ENCODE peak calls at places on chromosomes 4 and X, in nine cellular contexts. E is A549, O is neural progenitor cell, S is OCI-LY7, Y is BJ, C is kidney epithelial cell, D is lower leg skin, Q is HFFc6, Z is ovary. F is an unnamed sample.

GRCh38 chr4:172143605-172144314 is 330.6 kb downstream of the GALNTL6 start:
- DNase-seq in Z (no peak), Q (no peak), S (no peak), C (no peak), O (no peak), Y (no peak), D (no peak), E (no peak), F (no peak)

GRCh38 chr4:85672116-85672515 is 197.2 kb downstream of the ARHGAP24 start:
- DNase-seq in O (no peak), E (no peak), S (peak), D (no peak), C (no peak), Q (no peak), Y (peak), Z (no peak), F (peak)

GRCh38 chr4:124262211-124263179 is 450.0 kb downstream of the ANKRD50 start:
- DNase-seq in S (peak), Z (peak), O (peak), Y (peak), C (peak), D (peak), E (peak), Q (peak), F (peak)

GRCh38 chrX:10048076-10048475 is 80.9 kb downstream of the CLDN34 start:
- DNase-seq in C (no peak), D (no peak), Y (no peak), Z (no peak), S (no peak), E (no peak), O (peak), Q (no peak), F (no peak)

GRCh38 chr4:38837849-38838248 is 18.8 kb downstream of the TLR6 start:
- DNase-seq in Z (no peak), S (no peak), E (no peak), O (no peak), C (no peak), Y (no peak), Q (peak), D (no peak), F (no peak)

GRCh38 chrX:8204169-8204935 is 33.3 kb upstream of the VCX2 start:
- DNase-seq in O (no peak), E (no peak), Y (no peak), Z (no peak), S (no peak), C (no peak), D (no peak), Q (no peak), F (no peak)

GRCh38 chr4:152590179-152591031 is 54.5 kb upstream of the FBXW7 start:
- DNase-seq in S (no peak), C (peak), D (no peak), E (no peak), Z (no peak), Y (peak), O (no peak), Q (peak), F (peak)

GRCh38 chrX:16874458-16875095 is 4.4 kb upstream of the RBBP7 start:
- DNase-seq in Z (no peak), D (no peak), Q (no peak), C (no peak), S (no peak), O (no peak), E (no peak), Y (no peak), F (no peak)

GRCh38 chr4:169443748-169444147 is 168.6 kb downstream of the NEK1 start:
- DNase-seq in Z (no peak), C (no peak), D (no peak), Q (no peak), E (no peak), O (no peak), Y (no peak), S (no peak), F (no peak)

GRCh38 chrX:33183366-33183765 is 28.0 kb downstream of the DMD start:
- DNase-seq in Q (no peak), E (no peak), D (no peak), Y (no peak), C (no peak), O (no peak), Z (peak), S (peak), F (no peak)

GRCh38 chrX:39477438-39478120 is 620.2 kb downstream of the BCOR start:
- DNase-seq in D (no peak), E (no peak), S (no peak), Y (no peak), C (peak), Q (no peak), O (peak), Z (no peak), F (no peak)

GRCh38 chrX:64570204-64570603 is 175.0 kb upstream of the MTMR8 start:
- DNase-seq in Q (no peak), Y (no peak), C (no peak), O (peak), Z (no peak), D (no peak), S (peak), E (no peak), F (no peak)

GRCh38 chr4:139556071-139556734 is at the start of gene SETD7:
- DNase-seq in D (peak), Y (no peak), O (peak), Q (peak), S (peak), E (peak), C (peak), Z (peak), F (no peak)

GRCh38 chr4:101232074-101232776 is 115.1 kb downstream of the PPP3CA start:
- DNase-seq in S (no peak), C (no peak), D (peak), Y (peak), E (peak), O (no peak), Q (peak), Z (no peak), F (peak)

GRCh38 chr4:153758688-153759406 is 977 bp downstream of the RNF175 start:
- DNase-seq in O (no peak), Z (no peak), S (no peak), Y (no peak), E (no peak), C (no peak), Q (no peak), D (no peak), F (no peak)

GRCh38 chrX:63436865-63437264 is 85.7 kb upstream of the SPIN4 start:
- DNase-seq in S (no peak), Y (no peak), O (no peak), Z (no peak), C (no peak), Q (no peak), E (no peak), D (no peak), F (no peak)

GRCh38 chr4:7254736-7255487 is 62.6 kb downstream of the SORCS2 start:
- DNase-seq in C (no peak), D (no peak), O (no peak), Q (no peak), Y (no peak), E (no peak), S (peak), Z (no peak), F (no peak)

GRCh38 chrX:111040377-111041017 is 55.5 kb upstream of the PAK3 start:
- DNase-seq in O (no peak), D (no peak), Q (no peak), S (no peak), C (peak), Y (no peak), E (peak), Z (no peak), F (no peak)

GRCh38 chr4:182577411-182577810 is 334.2 kb downstream of the TENM3 start:
- DNase-seq in Y (no peak), Q (no peak), C (no peak), D (no peak), Z (no peak), S (no peak), E (no peak), O (no peak), F (no peak)

GRCh38 chrX:152632445-152633097 is 5.1 kb upstream of the GABRQ start:
- DNase-seq in S (peak), C (no peak), Y (no peak), Z (no peak), E (peak), O (peak), D (peak), Q (peak), F (peak)

GRCh38 chr4:155738548-155738947 is 20.3 kb upstream of the GUCY1B1 start:
- DNase-seq in D (no peak), Z (no peak), S (no peak), C (no peak), Y (no peak), E (no peak), O (no peak), Q (no peak), F (no peak)

GRCh38 chr4:142128529-142128928 is 492.1 kb downstream of the IL15 start:
- DNase-seq in Z (peak), C (no peak), Q (peak), S (no peak), O (no peak), D (no peak), E (no peak), Y (peak), F (no peak)

GRCh38 chr4:1112821-1113182 is 562 bp downstream of the RNF212 start:
- DNase-seq in S (no peak), D (no peak), O (no peak), Q (no peak), Z (no peak), Y (no peak), C (no peak), E (no peak), F (no peak)

GRCh38 chr4:1112174-1112820 is 1.1 kb downstream of the RNF212 start:
- DNase-seq in Z (no peak), E (no peak), S (no peak), Y (no peak), O (no peak), Q (no peak), D (no peak), C (no peak), F (no peak)

GRCh38 chr4:1113311-1114009 is at the start of gene RNF212:
- DNase-seq in E (peak), O (peak), Y (no peak), Z (peak), S (no peak), C (no peak), D (no peak), Q (no peak), F (no peak)

GRCh38 chr4:1115528-1116293 is 2.3 kb upstream of the RNF212 start:
- DNase-seq in S (no peak), E (no peak), O (no peak), Y (no peak), Z (no peak), C (no peak), D (no peak), Q (no peak), F (no peak)

DNA sequence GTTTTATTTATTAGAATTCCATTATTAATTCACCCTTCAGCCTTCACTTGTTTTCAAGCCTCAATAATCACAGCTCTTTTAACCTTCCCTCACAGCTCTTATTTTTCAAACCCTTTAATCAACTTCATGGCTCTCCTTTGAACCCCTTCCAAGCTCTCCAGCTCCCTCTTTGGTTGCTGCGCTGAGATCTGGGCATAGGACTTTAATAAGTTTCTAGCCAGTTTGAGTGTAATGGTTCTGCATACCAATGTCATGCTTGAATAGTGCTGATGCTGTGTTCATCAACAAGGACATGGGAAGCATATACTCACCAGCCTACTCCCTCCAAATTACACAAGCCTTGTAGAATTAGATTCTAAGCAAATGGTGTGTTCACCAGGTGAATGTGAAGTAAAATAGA is 3.5 kb upstream of the RNF212 start:
- DNase-seq in D (no peak), Z (no peak), Y (no peak), E (no peak), Q (no peak), O (no peak), S (no peak), C (peak), F (no peak)
- TF ChIP-seq CTCF in D (no peak), Z (no peak), Y (peak), E (no peak), Q (peak), O (peak), S (peak), C (peak), F (no peak)

GRCh38 chr4:77579406-77580076 is 26.1 kb upstream of the CXCL13 start:
- DNase-seq in Q (peak), O (no peak), Y (peak), C (peak), S (no peak), D (no peak), Z (no peak), E (peak), F (peak)

GRCh38 chr4:77582151-77582550 is 23.5 kb upstream of the CXCL13 start:
- DNase-seq in E (no peak), O (no peak), C (no peak), Z (no peak), Q (no peak), S (no peak), Y (no peak), D (no peak), F (no peak)

GRCh38 chr4:77581724-77582123 is 23.9 kb upstream of the CXCL13 start:
- DNase-seq in D (no peak), S (no peak), O (no peak), Q (no peak), C (no peak), Y (no peak), Z (no peak), E (no peak), F (no peak)

GRCh38 chr4:77576351-77576750 is 29.3 kb upstream of the CXCL13 start:
- DNase-seq in O (no peak), E (no peak), S (no peak), Z (no peak), D (no peak), C (no peak), Q (no peak), Y (no peak), F (no peak)

DNA sequence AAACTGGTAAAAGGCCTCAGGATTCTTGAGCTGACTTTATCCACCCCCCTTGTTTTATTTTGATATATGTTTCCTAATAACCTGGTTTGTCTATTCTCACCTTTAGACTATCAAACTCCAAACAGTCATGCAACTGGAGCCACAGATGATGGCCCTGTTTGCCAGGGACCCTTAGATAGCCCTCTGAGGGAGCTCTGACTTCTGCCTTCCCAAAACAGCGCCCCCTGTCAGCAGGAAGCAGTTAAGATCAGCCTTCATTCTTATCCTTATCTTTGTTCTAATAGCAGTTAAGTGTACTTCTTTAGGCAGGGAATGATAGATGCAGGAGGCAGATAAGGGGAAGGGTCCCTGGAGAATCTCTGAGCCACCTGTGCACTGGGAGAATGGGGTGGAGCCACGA is 27.5 kb upstream of the CXCL13 start:
- DNase-seq in D (no peak), S (no peak), C (no peak), Q (no peak), Y (no peak), O (peak), Z (no peak), E (no peak), F (no peak)
- TF ChIP-seq CTCF in D (no peak), S (peak), C (no peak), Q (peak), Y (peak), O (peak), Z (no peak), E (no peak), F (peak)

GRCh38 chr4:180456928-180457327 is 1786.3 kb upstream of the TENM3 start:
- DNase-seq in C (no peak), Q (no peak), S (no peak), Z (no peak), Y (no peak), D (no peak), O (no peak), E (peak), F (no peak)
- TF ChIP-seq CTCF in C (peak), Q (no peak), S (peak), Z (no peak), Y (no peak), D (no peak), O (peak), E (no peak), F (no peak)

GRCh38 chr4:157291071-157291470 is 70.5 kb downstream of the GRIA2 start:
- DNase-seq in O (peak), Q (no peak), Z (no peak), D (no peak), Y (no peak), C (no peak), S (no peak), E (no peak), F (no peak)
- TF ChIP-seq CTCF in O (peak), Q (peak), Z (no peak), D (no peak), Y (peak), C (peak), S (no peak), E (no peak), F (peak)

GRCh38 chr4:118005883-118006282 is 28.4 kb upstream of the NDST3 start:
- DNase-seq in S (no peak), Q (no peak), Z (no peak), O (peak), E (no peak), D (no peak), Y (no peak), C (no peak), F (no peak)
- TF ChIP-seq CTCF in S (peak), Q (no peak), Z (no peak), O (peak), E (no peak), D (no peak), Y (no peak), C (no peak), F (no peak)

GRCh38 chr4:159250751-159251325 is 148.0 kb downstream of the RAPGEF2 start:
- DNase-seq in E (no peak), C (no peak), S (no peak), O (no peak), Q (no peak), Z (no peak), Y (no peak), D (no peak), F (no peak)

GRCh38 chr4:159258889-159259560 is 156.1 kb downstream of the RAPGEF2 start:
- DNase-seq in Y (no peak), Q (no peak), C (no peak), O (no peak), Z (no peak), S (no peak), D (no peak), E (no peak), F (no peak)

GRCh38 chr4:159252491-159252890 is 149.6 kb downstream of the RAPGEF2 start:
- DNase-seq in Z (no peak), S (no peak), E (no peak), Y (no peak), O (no peak), D (no peak), Q (no peak), C (no peak), F (no peak)

DNA sequence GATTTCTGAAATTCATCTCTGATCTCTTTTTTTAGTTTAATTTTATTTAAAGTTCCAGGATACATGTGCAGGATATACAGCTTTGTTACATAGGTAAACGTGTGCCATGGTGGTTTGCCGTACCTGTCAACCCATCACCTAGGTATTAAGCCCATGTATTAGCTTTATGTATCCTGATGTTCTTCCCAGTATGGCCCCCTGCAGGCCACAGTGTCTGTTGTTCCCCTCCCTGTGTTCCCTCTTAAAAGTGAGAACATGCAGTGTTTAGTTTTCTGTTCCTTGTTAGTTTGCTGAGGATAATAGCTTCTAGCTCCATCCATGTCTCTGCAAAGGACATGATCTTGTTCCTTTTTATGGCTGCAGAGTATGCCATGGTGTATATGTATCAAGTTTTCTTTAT is 153.2 kb downstream of the RAPGEF2 start:
- DNase-seq in Y (no peak), S (no peak), O (no peak), E (no peak), Q (no peak), C (no peak), Z (no peak), D (no peak), F (no peak)
- TF ChIP-seq CTCF in Y (no peak), S (no peak), O (no peak), E (no peak), Q (peak), C (no peak), Z (no peak), D (no peak), F (no peak)

GRCh38 chr4:165458451-165458850 is 79.6 kb downstream of the CPE start:
- DNase-seq in E (no peak), D (no peak), S (no peak), Z (no peak), Y (no peak), C (no peak), O (no peak), Q (no peak), F (no peak)

GRCh38 chr4:165464338-165464737 is 85.5 kb downstream of the CPE start:
- DNase-seq in O (no peak), Y (no peak), Z (no peak), S (no peak), Q (no peak), C (no peak), E (no peak), D (no peak), F (no peak)

GRCh38 chr4:165464813-165465381 is 86.1 kb downstream of the CPE start:
- DNase-seq in Q (peak), Y (no peak), S (peak), D (no peak), O (peak), Z (no peak), C (no peak), E (peak), F (peak)

GRCh38 chr4:165461176-165461835 is 82.5 kb downstream of the CPE start:
- DNase-seq in Z (peak), S (no peak), C (no peak), D (no peak), O (no peak), Y (peak), Q (peak), E (no peak), F (peak)

GRCh38 chr4:165462009-165462408 is 83.2 kb downstream of the CPE start:
- DNase-seq in Q (no peak), Y (no peak), S (no peak), O (no peak), Z (no peak), E (no peak), C (no peak), D (no peak), F (no peak)
- TF ChIP-seq CTCF in Q (peak), Y (no peak), S (no peak), O (no peak), Z (no peak), E (no peak), C (no peak), D (no peak), F (no peak)